ENCODE peak calls at places on chromosomes 2 and 18, in seven cellular contexts. P, Z, K, W, A, I and Y are unnamed samples.

GRCh38 chr2:70498054-70498453 is 55.6 kb downstream of the TGFA start:
- DNase-seq in Z (peak), W (peak), K (no peak), I (no peak), P (no peak), A (no peak), Y (peak)

GRCh38 chr2:181203412-181203811 is 223.0 kb downstream of the UBE2E3 start:
- DNase-seq in K (no peak), Z (peak), P (no peak), W (peak), A (peak), I (peak), Y (no peak)

GRCh38 chr2:239465017-239466001 is 64.5 kb upstream of the HDAC4 start:
- DNase-seq in K (peak), I (no peak), A (no peak), Z (peak), W (peak), P (peak), Y (no peak)

GRCh38 chr2:160494243-160494642 is 636 bp upstream of the RBMS1 start:
- DNase-seq in Z (no peak), K (no peak), W (no peak), A (no peak), P (no peak), I (peak), Y (no peak)

GRCh38 chr2:109712126-109712455 is 82.0 kb upstream of the RGPD5 start:
- DNase-seq in Z (no peak), I (no peak), P (no peak), W (no peak), K (no peak), A (no peak), Y (no peak)

GRCh38 chr2:43218221-43218549 is 8.2 kb downstream of the ZFP36L2 start:
- DNase-seq in I (peak), A (peak), W (no peak), K (no peak), P (no peak), Z (no peak), Y (no peak)

GRCh38 chr18:32152705-32153448 is 37.0 kb upstream of the MEP1B start:
- DNase-seq in P (no peak), Z (no peak), W (no peak), K (no peak), A (no peak), I (no peak), Y (no peak)

GRCh38 chr2:168135121-168135520 is 112.3 kb downstream of the STK39 start:
- DNase-seq in P (no peak), K (no peak), W (no peak), I (no peak), Z (no peak), A (no peak), Y (no peak)

GRCh38 chr2:12284037-12284436 is 432.7 kb upstream of the TRIB2 start:
- DNase-seq in A (no peak), P (no peak), K (no peak), I (peak), Z (no peak), W (no peak), Y (no peak)

GRCh38 chr2:225112362-225113111 is 70.3 kb upstream of the DOCK10 start:
- DNase-seq in W (no peak), Z (no peak), A (no peak), P (no peak), I (no peak), K (no peak), Y (no peak)

GRCh38 chr2:96427917-96428316 is 77.2 kb downstream of the NEURL3 start:
- DNase-seq in P (no peak), W (peak), A (peak), K (no peak), I (peak), Z (peak), Y (no peak)

GRCh38 chr2:165793779-165794519 is at the start of gene GALNT3:
- DNase-seq in K (no peak), W (peak), Z (no peak), A (no peak), P (no peak), I (no peak), Y (peak)

GRCh38 chr2:26477911-26478253 is at the start of gene OTOF:
- DNase-seq in K (no peak), I (peak), Z (peak), A (peak), W (no peak), P (no peak), Y (no peak)

GRCh38 chr2:61470122-61470951 is 550 bp downstream of the USP34 start:
- DNase-seq in I (no peak), W (peak), P (no peak), A (no peak), K (peak), Z (peak), Y (peak)

GRCh38 chr18:25661836-25662235 is 309.9 kb upstream of the ZNF521 start:
- DNase-seq in P (no peak), Z (no peak), I (no peak), A (peak), K (no peak), W (no peak), Y (no peak)

GRCh38 chr2:161131804-161132203 is 28.4 kb upstream of the TANK start:
- DNase-seq in W (no peak), A (no peak), Z (no peak), I (no peak), K (no peak), P (no peak), Y (no peak)

GRCh38 chr2:233448565-233448964 is 94.3 kb downstream of the DGKD start:
- DNase-seq in Z (no peak), W (no peak), P (no peak), K (no peak), I (no peak), A (no peak), Y (peak)

GRCh38 chr2:61141151-61141550 is 20.8 kb upstream of the C2orf74 start:
- DNase-seq in W (no peak), I (no peak), Z (no peak), K (no peak), P (no peak), A (no peak), Y (no peak)

GRCh38 chr2:128282246-128282975 is 36.3 kb downstream of the HS6ST1 start:
- DNase-seq in W (no peak), K (no peak), Z (no peak), P (no peak), A (no peak), I (no peak), Y (no peak)

GRCh38 chr2:197058777-197059176 is 132.3 kb upstream of the PGAP1 start:
- DNase-seq in A (no peak), W (no peak), Z (no peak), K (no peak), P (no peak), I (no peak), Y (no peak)

GRCh38 chr2:182302174-182302573 is 124.7 kb downstream of the PDE1A start:
- DNase-seq in Z (no peak), P (no peak), K (no peak), W (no peak), A (peak), I (peak), Y (no peak)

GRCh38 chr2:85445316-85446295 is 27.1 kb downstream of the SH2D6 start:
- DNase-seq in I (peak), P (no peak), W (peak), A (peak), Z (no peak), K (no peak), Y (no peak)

GRCh38 chr2:207200136-207200535 is 34.4 kb upstream of the KLF7 start:
- DNase-seq in A (no peak), Z (no peak), I (no peak), W (no peak), K (no peak), P (no peak), Y (no peak)

GRCh38 chr2:54332386-54332785 is 76.4 kb upstream of the TSPYL6 start:
- DNase-seq in W (no peak), K (no peak), A (peak), Z (no peak), I (peak), P (no peak), Y (no peak)

GRCh38 chr2:112706170-112706664 is 14.6 kb upstream of the NT5DC4 start:
- DNase-seq in W (no peak), I (peak), A (peak), P (no peak), Z (no peak), K (no peak), Y (no peak)

GRCh38 chr2:127427376-127428056 is 9.3 kb downstream of the PROC start:
- DNase-seq in A (no peak), W (no peak), Z (no peak), I (no peak), P (no peak), K (no peak), Y (no peak)

GRCh38 chr18:12995952-12996477 is 4.9 kb downstream of the CEP192 start:
- DNase-seq in P (no peak), I (no peak), Z (no peak), W (no peak), K (no peak), A (no peak), Y (no peak)

GRCh38 chr18:50057009-50057408 is 137.9 kb downstream of the MYO5B start:
- DNase-seq in I (no peak), P (no peak), W (no peak), Z (no peak), A (no peak), K (no peak), Y (peak)

GRCh38 chr2:224009605-224010330 is 29.3 kb downstream of the SERPINE2 start:
- DNase-seq in I (peak), W (no peak), P (no peak), K (no peak), A (peak), Z (no peak), Y (no peak)

GRCh38 chr2:149410701-149411484 is 80.5 kb downstream of the LYPD6 start:
- DNase-seq in K (no peak), P (no peak), I (peak), W (no peak), Z (no peak), A (peak), Y (no peak)

GRCh38 chr2:41879367-41879871 is 168.4 kb upstream of the PKDCC start:
- DNase-seq in A (no peak), P (no peak), W (no peak), I (no peak), Z (no peak), K (no peak), Y (no peak)

GRCh38 chr2:179938026-179938425 is 69.1 kb downstream of the CWC22 start:
- DNase-seq in Z (no peak), K (no peak), P (no peak), W (no peak), I (no peak), A (no peak), Y (no peak)

GRCh38 chr2:181656450-181657261 is at the start of gene CERKL:
- DNase-seq in P (no peak), W (peak), Z (peak), A (peak), K (no peak), I (peak), Y (peak)

GRCh38 chr2:121902616-121903015 is 147.2 kb downstream of the TSN start:
- DNase-seq in Z (no peak), A (no peak), I (no peak), K (no peak), W (no peak), P (no peak), Y (no peak)